ENCODE peak calls at places on chromosomes 12 and 14, in seven cellular contexts. O is K562, H is HCT116, U is HepG2, I is endothelial cell of umbilical vein, A is H1, T is GM12878. E is an unnamed sample.

GRCh38 chr14:69719501-69719951 is 47.4 kb upstream of the SRSF5 start:
- DNase-seq in I (peak), T (no peak), O (no peak), U (no peak), A (no peak), H (no peak), E (no peak)

GRCh38 chr12:26369588-26369987 is 174.2 kb downstream of the SSPN start:
- DNase-seq in O (peak), H (no peak), T (no peak), A (no peak), I (no peak), U (no peak), E (no peak)

GRCh38 chr12:65826513-65827171 is 2.4 kb downstream of the HMGA2 start:
- DNase-seq in H (no peak), I (peak), A (no peak), U (no peak), T (no peak), O (no peak), E (no peak)

GRCh38 chr12:112964067-112964670 is 14.2 kb upstream of the OAS2 start:
- DNase-seq in H (no peak), U (no peak), T (no peak), A (no peak), O (no peak), I (no peak), E (no peak)

GRCh38 chr14:55129086-55129427 is at the start of gene LGALS3:
- DNase-seq in U (no peak), A (no peak), O (peak), H (no peak), T (no peak), I (peak), E (no peak)

GRCh38 chr12:76018111-76018510 is 13.5 kb downstream of the PHLDA1 start:
- DNase-seq in O (no peak), I (no peak), U (peak), T (no peak), H (no peak), A (no peak), E (no peak)

GRCh38 chr12:10607885-10608458 is 5.4 kb downstream of the MAGOHB start:
- DNase-seq in O (no peak), T (no peak), U (no peak), A (no peak), I (peak), H (no peak), E (no peak)

GRCh38 chr12:19234171-19234704 is 104.7 kb downstream of the PLEKHA5 start:
- DNase-seq in T (no peak), H (no peak), O (no peak), I (no peak), A (no peak), U (no peak), E (no peak)

GRCh38 chr12:68539615-68539952 is 71.1 kb upstream of the RAP1B start:
- DNase-seq in I (no peak), T (no peak), O (no peak), H (no peak), A (no peak), U (no peak), E (no peak)

GRCh38 chr12:49598527-49598926 is 6.9 kb downstream of the FAM186B start:
- DNase-seq in T (no peak), I (no peak), O (peak), A (no peak), U (no peak), H (no peak), E (no peak)

GRCh38 chr14:101827286-101827685 is 65.8 kb downstream of the PPP2R5C start:
- DNase-seq in T (no peak), O (no peak), A (no peak), H (no peak), I (no peak), U (no peak), E (no peak)

GRCh38 chr12:114218136-114218535 is 187.8 kb downstream of the TBX5 start:
- DNase-seq in H (no peak), U (no peak), A (no peak), I (no peak), T (no peak), O (no peak), E (no peak)

GRCh38 chr12:99767809-99768208 is 120.3 kb downstream of the GARIN6 start:
- DNase-seq in O (no peak), U (no peak), I (peak), A (no peak), T (no peak), H (peak), E (peak)

GRCh38 chr12:94832780-94833760 is 170.4 kb downstream of the NDUFA12 start:
- DNase-seq in T (no peak), U (no peak), I (no peak), A (peak), H (no peak), O (no peak), E (peak)

GRCh38 chr12:99267038-99267437 is 380.5 kb upstream of the GARIN6 start:
- DNase-seq in U (no peak), H (no peak), O (no peak), I (no peak), A (no peak), T (no peak), E (no peak)

GRCh38 chr12:8554451-8555195 is 13.9 kb upstream of the CLEC4E start:
- DNase-seq in H (no peak), O (no peak), A (no peak), T (no peak), I (peak), U (no peak), E (no peak)

GRCh38 chr12:1552978-1553471 is 41.4 kb downstream of the FBXL14 start:
- DNase-seq in A (no peak), H (no peak), I (no peak), U (no peak), T (no peak), O (no peak), E (no peak)

GRCh38 chr12:42807251-42807650 is 217.7 kb upstream of the PRICKLE1 start:
- DNase-seq in U (no peak), O (no peak), A (no peak), H (no peak), I (no peak), T (no peak), E (no peak)

GRCh38 chr14:100504372-100505078 is 82.7 kb downstream of the BEGAIN start:
- DNase-seq in H (peak), A (no peak), I (no peak), T (no peak), U (peak), O (peak), E (no peak)

GRCh38 chr12:96427269-96427729 is 27.1 kb upstream of the CDK17 start:
- DNase-seq in U (peak), H (peak), O (no peak), A (peak), I (peak), T (no peak), E (no peak)

GRCh38 chr12:9509464-9510166 is 98.1 kb downstream of the KLRB1 start:
- DNase-seq in H (peak), O (no peak), I (no peak), A (no peak), U (no peak), T (no peak), E (no peak)

GRCh38 chr12:105226219-105226618 is 9.8 kb downstream of the APPL2 start:
- DNase-seq in O (no peak), H (no peak), U (no peak), A (no peak), T (no peak), I (peak), E (peak)

GRCh38 chr12:77954156-77954555 is 123.5 kb downstream of the NAV3 start:
- DNase-seq in U (no peak), A (no peak), I (peak), T (no peak), H (no peak), O (no peak), E (no peak)

GRCh38 chr14:23103581-23103980 is 1.2 kb downstream of the CIROP start:
- DNase-seq in T (no peak), O (no peak), U (no peak), I (no peak), H (no peak), A (no peak), E (no peak)

GRCh38 chr12:113203852-113204760 is 17.2 kb upstream of the TPCN1 start:
- DNase-seq in H (no peak), I (no peak), T (no peak), O (no peak), U (peak), A (no peak), E (no peak)

GRCh38 chr14:56129092-56129491 is 10.9 kb downstream of the PELI2 start:
- DNase-seq in A (no peak), H (no peak), U (no peak), O (no peak), T (no peak), I (no peak), E (no peak)
- H3K9ac ChIP-seq in A (no peak), H (no peak), U (no peak), O (no peak), T (no peak), I (no peak), E (no peak)

GRCh38 chr14:61223552-61223951 is 57.6 kb downstream of the TMEM30B start:
- DNase-seq in H (no peak), A (no peak), I (no peak), U (no peak), O (no peak), T (no peak), E (no peak)
- TF ChIP-seq EZH2 in H (no peak), A (no peak), I (no peak), U (no peak), O (no peak), T (no peak), E (no peak)

GRCh38 chr14:90788031-90788430 is 28.2 kb downstream of the TTC7B start:
- DNase-seq in U (peak), H (no peak), O (no peak), A (no peak), I (no peak), T (no peak), E (no peak)
- TF ChIP-seq POLR2AphosphoS5 in U (no peak), H (no peak), O (no peak), A (no peak), I (no peak), T (no peak), E (no peak)

GRCh38 chr12:54378791-54379400 is 5.6 kb downstream of the ZNF385A start:
- DNase-seq in H (no peak), I (peak), U (peak), T (no peak), O (peak), A (no peak), E (no peak)

GRCh38 chr12:54377797-54378515 is 6.6 kb downstream of the ZNF385A start:
- DNase-seq in H (no peak), A (no peak), U (no peak), T (no peak), O (no peak), I (no peak), E (no peak)

GRCh38 chr12:54375258-54375579 is 9.3 kb downstream of the ZNF385A start:
- DNase-seq in U (no peak), T (no peak), A (no peak), I (no peak), O (no peak), H (no peak), E (no peak)

GRCh38 chr12:54374555-54375257 is 9.8 kb downstream of the ZNF385A start:
- DNase-seq in U (no peak), O (no peak), I (no peak), H (no peak), A (no peak), T (no peak), E (no peak)

DNA sequence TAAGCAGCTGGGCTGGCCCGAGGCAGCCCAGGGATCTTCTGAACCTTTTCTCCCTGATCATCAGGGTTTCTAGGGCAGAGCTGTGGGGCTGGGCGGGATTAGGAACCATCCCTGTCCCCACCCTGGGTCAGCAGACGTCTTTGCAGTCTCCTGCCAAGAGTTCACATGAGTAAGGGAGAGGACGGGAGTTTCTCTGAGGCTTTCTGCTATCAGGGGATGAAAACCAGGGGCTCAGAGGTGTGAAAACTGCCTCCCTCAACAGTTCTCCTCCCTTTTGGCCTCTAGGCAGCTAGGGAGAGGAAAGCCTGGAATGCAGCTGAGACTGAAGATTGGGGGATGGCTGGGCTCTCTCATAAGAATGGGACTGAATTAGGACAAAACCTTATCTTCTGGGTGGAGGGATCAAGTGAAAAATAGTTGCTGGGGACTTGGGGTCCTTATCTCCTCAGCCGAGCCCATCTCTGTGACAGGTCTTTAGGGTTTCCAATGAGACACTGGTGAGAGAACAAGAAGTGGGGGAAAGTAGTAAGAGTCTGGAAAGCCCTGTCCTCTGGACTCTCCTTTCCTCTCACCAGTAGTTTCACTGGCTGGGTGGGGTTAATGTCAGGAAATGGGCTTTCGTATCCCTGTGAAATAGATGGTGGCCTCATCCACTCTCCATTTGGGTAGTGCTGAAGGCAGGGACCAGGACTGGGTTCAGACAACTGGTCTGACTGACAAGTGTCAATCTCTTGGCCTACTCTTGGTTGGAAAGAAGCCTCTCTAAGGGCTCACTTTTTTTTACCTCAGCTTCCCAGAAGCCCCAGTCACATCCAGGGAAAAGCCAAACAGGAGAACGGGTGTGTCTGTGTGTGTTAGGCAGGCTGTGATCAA is 7.7 kb downstream of the ZNF385A start:
- DNase-seq in T (no peak), O (no peak), U (no peak), A (no peak), H (no peak), I (no peak), E (no peak)
- H3K9ac ChIP-seq in T (no peak), O (no peak), U (no peak), A (no peak), H (no peak), I (no peak), E (no peak)

GRCh38 chr12:53930591-53931255 is 7.9 kb upstream of the HOXC13 start:
- DNase-seq in I (no peak), U (no peak), A (no peak), T (no peak), O (no peak), H (no peak), E (no peak)

GRCh38 chr12:53929527-53929926 is 9.1 kb upstream of the HOXC13 start:
- DNase-seq in A (no peak), I (no peak), O (no peak), U (no peak), H (no peak), T (no peak), E (no peak)

GRCh38 chr12:53925006-53925405 is 13.6 kb upstream of the HOXC13 start:
- DNase-seq in H (no peak), U (no peak), O (no peak), A (no peak), T (no peak), I (no peak), E (no peak)

GRCh38 chr12:53928054-53928879 is 10.4 kb upstream of the HOXC13 start:
- DNase-seq in O (no peak), U (no peak), T (no peak), I (no peak), H (no peak), A (no peak), E (no peak)

GRCh38 chr12:53927220-53928029 is 11.2 kb upstream of the HOXC13 start:
- DNase-seq in H (no peak), O (no peak), T (no peak), I (no peak), U (no peak), A (no peak), E (no peak)
- TF ChIP-seq EZH2 in H (no peak), O (no peak), T (peak), I (peak), U (peak), A (peak), E (no peak)

E was measured in SK-N-MC.